ENCODE peak calls at places on chromosomes 2 and 18, in six cellular contexts. Q is H4, S is fibroblast of mammary gland, F is GM18507, E is EH, Z is tibial nerve. R is an unnamed sample.

GRCh38 chr2:224190871-224191270 is 151.8 kb upstream of the SERPINE2 start:
- DNase-seq in Z (no peak), F (no peak), E (peak), Q (no peak), S (peak), R (no peak)

GRCh38 chr2:180990337-180990736 is 9.9 kb downstream of the UBE2E3 start:
- DNase-seq in Q (no peak), E (peak), F (no peak), Z (no peak), S (peak), R (no peak)

GRCh38 chr2:68119504-68119903 is 38.2 kb upstream of the PNO1 start:
- DNase-seq in Q (no peak), S (no peak), E (no peak), F (no peak), Z (no peak), R (no peak)

GRCh38 chr18:61609131-61609530 is 275.9 kb downstream of the CDH20 start:
- DNase-seq in Z (no peak), E (peak), F (no peak), Q (no peak), S (no peak), R (no peak)

GRCh38 chr2:67309281-67309680 is 87.9 kb upstream of the ETAA1 start:
- DNase-seq in Q (no peak), F (no peak), S (peak), E (peak), Z (no peak), R (no peak)

GRCh38 chr18:28039078-28039477 is 137.9 kb downstream of the CDH2 start:
- DNase-seq in S (peak), E (peak), F (no peak), Q (peak), Z (no peak), R (no peak)

GRCh38 chr2:86035883-86036789 is 69.5 kb downstream of the POLR1A start:
- DNase-seq in S (peak), E (peak), F (peak), Q (no peak), Z (peak), R (peak)

GRCh38 chr2:211931314-211931713 is 607.3 kb downstream of the ERBB4 start:
- DNase-seq in Z (no peak), S (no peak), F (no peak), E (no peak), Q (no peak), R (no peak)

GRCh38 chr2:58045580-58046334 is 849 bp upstream of the VRK2 start:
- DNase-seq in Q (no peak), S (no peak), E (no peak), F (no peak), Z (no peak), R (no peak)

GRCh38 chr18:6054443-6054842 is 159.1 kb upstream of the TMEM200C start:
- DNase-seq in E (no peak), S (no peak), F (no peak), Q (peak), Z (no peak), R (no peak)

GRCh38 chr2:241617431-241618154 is 19.4 kb downstream of the THAP4 start:
- DNase-seq in Q (no peak), Z (no peak), F (no peak), E (peak), S (no peak), R (no peak)

GRCh38 chr2:113962692-113963480 is 73.0 kb downstream of the ACTR3 start:
- DNase-seq in F (no peak), S (peak), Z (no peak), Q (no peak), E (peak), R (no peak)

GRCh38 chr2:169928463-169928864 is 101.2 kb downstream of the UBR3 start:
- DNase-seq in E (peak), S (peak), F (no peak), Z (no peak), Q (no peak), R (no peak)

GRCh38 chr2:16034151-16034974 is 94.0 kb downstream of the MYCN start:
- DNase-seq in Q (no peak), Z (no peak), E (no peak), F (no peak), S (no peak), R (no peak)

GRCh38 chr2:128306931-128307460 is 11.7 kb downstream of the HS6ST1 start:
- DNase-seq in F (no peak), Q (no peak), S (no peak), Z (no peak), E (no peak), R (no peak)

R was measured in lower leg skin.